ENCODE peak calls at places on chromosomes 16 and 17, in five cellular contexts. A is NT2/D1; U is activated CD8-positive, alpha-beta memory T cell treated with anti-CD3 and anti-CD28 coated beads for 24 hours; N is Right ventricle myocardium inferior; P is amniotic stem cell. Z is an unnamed sample.

GRCh38 chr16:81945665-81946064 is 65.6 kb downstream of the SDR42E1 start:
- DNase-seq in A (no peak), N (no peak), P (no peak), U (no peak), Z (no peak)

GRCh38 chr17:76511562-76512365 is 10.5 kb upstream of the RHBDF2 start:
- DNase-seq in A (no peak), N (no peak), U (no peak), P (no peak), Z (no peak)

GRCh38 chr17:39212200-39212810 is 12.2 kb downstream of the RPL19 start:
- DNase-seq in P (no peak), A (no peak), N (no peak), U (no peak), Z (no peak)

GRCh38 chr17:77942111-77942988 is 16.2 kb upstream of the TNRC6C start:
- DNase-seq in N (no peak), A (no peak), U (no peak), P (no peak), Z (no peak)

GRCh38 chr17:68539536-68540469 is 27.6 kb downstream of the PRKAR1A start:
- DNase-seq in P (no peak), A (no peak), U (no peak), N (peak; percentile 68), Z (no peak)

GRCh38 chr17:48628641-48629410 is 2.7 kb upstream of the HOXB9 start:
- DNase-seq in U (no peak), N (no peak), P (no peak), A (no peak), Z (no peak)

GRCh38 chr17:64358261-64358788 is 32.3 kb downstream of the PECAM1 start:
- DNase-seq in N (no peak), P (no peak), A (no peak), U (no peak), Z (no peak)

GRCh38 chr17:35210741-35211140 is 16.5 kb upstream of the SLC35G3 start:
- DNase-seq in A (no peak), N (no peak), U (no peak), P (no peak), Z (no peak)

GRCh38 chr17:80861892-80862291 is 129.7 kb upstream of the CHMP6 start:
- DNase-seq in P (no peak), U (peak; percentile 76), N (no peak), A (no peak), Z (no peak)

GRCh38 chr16:2520097-2520783 is at the start of gene AMDHD2:
- DNase-seq in A (peak; percentile 76), N (peak; percentile 96), U (peak; percentile 90), P (peak; percentile 91), Z (peak; percentile 96)

GRCh38 chr16:56307534-56307873 is 116.2 kb downstream of the GNAO1 start:
- DNase-seq in A (no peak), N (no peak), U (no peak), P (no peak), Z (no peak)

GRCh38 chr17:50187403-50187735 is 14.1 kb downstream of the COL1A1 start:
- DNase-seq in A (no peak), N (no peak), P (no peak), U (no peak), Z (no peak)

GRCh38 chr17:45814622-45815606 is 29.8 kb upstream of the SPPL2C start:
- DNase-seq in N (no peak), U (no peak), A (no peak), P (no peak), Z (no peak)

GRCh38 chr17:39153541-39154111 is 2.2 kb upstream of the PLXDC1 start:
- DNase-seq in U (peak; percentile 100), P (peak; percentile 76), N (peak; percentile 92), A (no peak), Z (peak; percentile 98)

GRCh38 chr17:50035930-50036329 is 20.0 kb upstream of the ITGA3 start:
- DNase-seq in U (no peak), P (no peak), A (no peak), N (no peak), Z (no peak)

GRCh38 chr17:30304778-30305177 is 13.0 kb upstream of the BLMH start:
- DNase-seq in N (no peak), A (no peak), P (no peak), U (no peak), Z (no peak)

GRCh38 chr17:30212750-30213149 is 22.7 kb downstream of the SLC6A4 start:
- DNase-seq in P (no peak), A (no peak), N (no peak), U (no peak), Z (no peak)

GRCh38 chr16:51876934-51877333 is 670.0 kb downstream of the TOX3 start:
- DNase-seq in N (no peak), U (no peak), P (no peak), A (no peak), Z (no peak)